ENCODE peak calls at places on chromosomes 4 and X, in seven cellular contexts. One of them, this sample, is unnamed.

GRCh38 chr4:69799337-69799736 is 38.9 kb upstream of the SULT1B1 start:
- ATAC-seq in Right ventricle myocardium superior: no peak
- ATAC-seq in right lobe of liver: no peak
- ATAC-seq in activated CD8-positive, alpha-beta memory T cell treated with anti-CD3 and anti-CD28 coated beads, Interleukin-2, amount 10 ng/mL, durations not matched to agents 7 days and 5 days: no peak
- ATAC-seq in foreskin keratinocyte: no peak
- ATAC-seq in activated T-cell treated with anti-CD3 and anti-CD28 coated beads, Interleukin-2, amount 50 U/mL, for 72 hours: no peak
- ATAC-seq in lung: no peak
- ATAC-seq in this sample: no peak

GRCh38 chr4:166501941-166502382 is 628.9 kb downstream of the TLL1 start:
- ATAC-seq in foreskin keratinocyte: peak
- ATAC-seq in lung: no peak
- ATAC-seq in activated T-cell treated with anti-CD3 and anti-CD28 coated beads, Interleukin-2, amount 50 U/mL, for 72 hours: no peak
- ATAC-seq in activated CD8-positive, alpha-beta memory T cell treated with anti-CD3 and anti-CD28 coated beads, Interleukin-2, amount 10 ng/mL, durations not matched to agents 7 days and 5 days: no peak
- ATAC-seq in right lobe of liver: peak
- ATAC-seq in Right ventricle myocardium superior: no peak
- ATAC-seq in this sample: peak

GRCh38 chr4:2814627-2815026 is 21.7 kb downstream of the SH3BP2 start:
- ATAC-seq in foreskin keratinocyte: no peak
- ATAC-seq in activated T-cell treated with anti-CD3 and anti-CD28 coated beads, Interleukin-2, amount 50 U/mL, for 72 hours: no peak
- ATAC-seq in lung: no peak
- ATAC-seq in activated CD8-positive, alpha-beta memory T cell treated with anti-CD3 and anti-CD28 coated beads, Interleukin-2, amount 10 ng/mL, durations not matched to agents 7 days and 5 days: no peak
- ATAC-seq in Right ventricle myocardium superior: no peak
- ATAC-seq in right lobe of liver: no peak
- ATAC-seq in this sample: no peak

GRCh38 chr4:40173470-40173875 is 23.4 kb upstream of the RHOH start:
- ATAC-seq in activated T-cell treated with anti-CD3 and anti-CD28 coated beads, Interleukin-2, amount 50 U/mL, for 72 hours: peak
- ATAC-seq in activated CD8-positive, alpha-beta memory T cell treated with anti-CD3 and anti-CD28 coated beads, Interleukin-2, amount 10 ng/mL, durations not matched to agents 7 days and 5 days: peak
- ATAC-seq in right lobe of liver: no peak
- ATAC-seq in foreskin keratinocyte: no peak
- ATAC-seq in lung: no peak
- ATAC-seq in Right ventricle myocardium superior: no peak
- ATAC-seq in this sample: peak

GRCh38 chr4:186700746-186701145 is 22.9 kb downstream of the FAT1 start:
- ATAC-seq in right lobe of liver: no peak
- ATAC-seq in activated CD8-positive, alpha-beta memory T cell treated with anti-CD3 and anti-CD28 coated beads, Interleukin-2, amount 10 ng/mL, durations not matched to agents 7 days and 5 days: no peak
- ATAC-seq in Right ventricle myocardium superior: peak
- ATAC-seq in activated T-cell treated with anti-CD3 and anti-CD28 coated beads, Interleukin-2, amount 50 U/mL, for 72 hours: no peak
- ATAC-seq in lung: no peak
- ATAC-seq in foreskin keratinocyte: no peak
- ATAC-seq in this sample: no peak

GRCh38 chr4:184648220-184649025 is 824 bp downstream of the CASP3 start:
- ATAC-seq in foreskin keratinocyte: peak
- ATAC-seq in Right ventricle myocardium superior: peak
- ATAC-seq in right lobe of liver: peak
- ATAC-seq in activated CD8-positive, alpha-beta memory T cell treated with anti-CD3 and anti-CD28 coated beads, Interleukin-2, amount 10 ng/mL, durations not matched to agents 7 days and 5 days: peak
- ATAC-seq in lung: peak
- ATAC-seq in activated T-cell treated with anti-CD3 and anti-CD28 coated beads, Interleukin-2, amount 50 U/mL, for 72 hours: peak
- ATAC-seq in this sample: peak

GRCh38 chrX:66176134-66176533 is 12.1 kb downstream of the HEPH start:
- ATAC-seq in foreskin keratinocyte: no peak
- ATAC-seq in Right ventricle myocardium superior: no peak
- ATAC-seq in right lobe of liver: no peak
- ATAC-seq in activated T-cell treated with anti-CD3 and anti-CD28 coated beads, Interleukin-2, amount 50 U/mL, for 72 hours: no peak
- ATAC-seq in activated CD8-positive, alpha-beta memory T cell treated with anti-CD3 and anti-CD28 coated beads, Interleukin-2, amount 10 ng/mL, durations not matched to agents 7 days and 5 days: no peak
- ATAC-seq in lung: no peak
- ATAC-seq in this sample: no peak

GRCh38 chr4:22524895-22525294 is 9.0 kb upstream of the ADGRA3 start:
- ATAC-seq in Right ventricle myocardium superior: no peak
- ATAC-seq in activated CD8-positive, alpha-beta memory T cell treated with anti-CD3 and anti-CD28 coated beads, Interleukin-2, amount 10 ng/mL, durations not matched to agents 7 days and 5 days: no peak
- ATAC-seq in activated T-cell treated with anti-CD3 and anti-CD28 coated beads, Interleukin-2, amount 50 U/mL, for 72 hours: no peak
- ATAC-seq in foreskin keratinocyte: no peak
- ATAC-seq in lung: no peak
- ATAC-seq in right lobe of liver: no peak
- ATAC-seq in this sample: no peak

GRCh38 chr4:37385424-37385823 is 140.9 kb downstream of the NWD2 start:
- ATAC-seq in lung: no peak
- ATAC-seq in foreskin keratinocyte: no peak
- ATAC-seq in Right ventricle myocardium superior: no peak
- ATAC-seq in activated CD8-positive, alpha-beta memory T cell treated with anti-CD3 and anti-CD28 coated beads, Interleukin-2, amount 10 ng/mL, durations not matched to agents 7 days and 5 days: no peak
- ATAC-seq in activated T-cell treated with anti-CD3 and anti-CD28 coated beads, Interleukin-2, amount 50 U/mL, for 72 hours: no peak
- ATAC-seq in right lobe of liver: no peak
- ATAC-seq in this sample: no peak

GRCh38 chr4:165709526-165709925 is 163.5 kb upstream of the TLL1 start:
- ATAC-seq in foreskin keratinocyte: no peak
- ATAC-seq in activated T-cell treated with anti-CD3 and anti-CD28 coated beads, Interleukin-2, amount 50 U/mL, for 72 hours: no peak
- ATAC-seq in right lobe of liver: peak
- ATAC-seq in activated CD8-positive, alpha-beta memory T cell treated with anti-CD3 and anti-CD28 coated beads, Interleukin-2, amount 10 ng/mL, durations not matched to agents 7 days and 5 days: no peak
- ATAC-seq in Right ventricle myocardium superior: peak
- ATAC-seq in lung: peak
- ATAC-seq in this sample: no peak

GRCh38 chr4:151882072-151882803 is 121.4 kb upstream of the GATB start:
- ATAC-seq in activated CD8-positive, alpha-beta memory T cell treated with anti-CD3 and anti-CD28 coated beads, Interleukin-2, amount 10 ng/mL, durations not matched to agents 7 days and 5 days: peak
- ATAC-seq in activated T-cell treated with anti-CD3 and anti-CD28 coated beads, Interleukin-2, amount 50 U/mL, for 72 hours: peak
- ATAC-seq in foreskin keratinocyte: no peak
- ATAC-seq in right lobe of liver: no peak
- ATAC-seq in lung: no peak
- ATAC-seq in Right ventricle myocardium superior: no peak
- ATAC-seq in this sample: no peak

GRCh38 chr4:70452946-70453345 is 19.1 kb upstream of the MUC7 start:
- ATAC-seq in right lobe of liver: no peak
- ATAC-seq in activated T-cell treated with anti-CD3 and anti-CD28 coated beads, Interleukin-2, amount 50 U/mL, for 72 hours: no peak
- ATAC-seq in foreskin keratinocyte: no peak
- ATAC-seq in lung: no peak
- ATAC-seq in activated CD8-positive, alpha-beta memory T cell treated with anti-CD3 and anti-CD28 coated beads, Interleukin-2, amount 10 ng/mL, durations not matched to agents 7 days and 5 days: no peak
- ATAC-seq in Right ventricle myocardium superior: no peak
- ATAC-seq in this sample: no peak

GRCh38 chr4:23978031-23978430 is 88.2 kb upstream of the PPARGC1A start:
- ATAC-seq in activated T-cell treated with anti-CD3 and anti-CD28 coated beads, Interleukin-2, amount 50 U/mL, for 72 hours: no peak
- ATAC-seq in right lobe of liver: no peak
- ATAC-seq in lung: no peak
- ATAC-seq in foreskin keratinocyte: no peak
- ATAC-seq in Right ventricle myocardium superior: no peak
- ATAC-seq in activated CD8-positive, alpha-beta memory T cell treated with anti-CD3 and anti-CD28 coated beads, Interleukin-2, amount 10 ng/mL, durations not matched to agents 7 days and 5 days: no peak
- ATAC-seq in this sample: no peak

GRCh38 chr4:1239141-1239948 is 9.6 kb downstream of the CTBP1 start:
- ATAC-seq in lung: no peak
- ATAC-seq in Right ventricle myocardium superior: no peak
- ATAC-seq in right lobe of liver: no peak
- ATAC-seq in activated T-cell treated with anti-CD3 and anti-CD28 coated beads, Interleukin-2, amount 50 U/mL, for 72 hours: no peak
- ATAC-seq in activated CD8-positive, alpha-beta memory T cell treated with anti-CD3 and anti-CD28 coated beads, Interleukin-2, amount 10 ng/mL, durations not matched to agents 7 days and 5 days: no peak
- ATAC-seq in foreskin keratinocyte: no peak
- ATAC-seq in this sample: peak

GRCh38 chrX:110015027-110015426 is 12.1 kb downstream of the TMEM164 start:
- ATAC-seq in activated T-cell treated with anti-CD3 and anti-CD28 coated beads, Interleukin-2, amount 50 U/mL, for 72 hours: no peak
- ATAC-seq in foreskin keratinocyte: no peak
- ATAC-seq in activated CD8-positive, alpha-beta memory T cell treated with anti-CD3 and anti-CD28 coated beads, Interleukin-2, amount 10 ng/mL, durations not matched to agents 7 days and 5 days: no peak
- ATAC-seq in right lobe of liver: no peak
- ATAC-seq in Right ventricle myocardium superior: peak
- ATAC-seq in lung: no peak
- ATAC-seq in this sample: no peak

GRCh38 chr4:183175631-183176232 is 76.7 kb downstream of the WWC2 start:
- ATAC-seq in lung: no peak
- ATAC-seq in activated CD8-positive, alpha-beta memory T cell treated with anti-CD3 and anti-CD28 coated beads, Interleukin-2, amount 10 ng/mL, durations not matched to agents 7 days and 5 days: no peak
- ATAC-seq in activated T-cell treated with anti-CD3 and anti-CD28 coated beads, Interleukin-2, amount 50 U/mL, for 72 hours: no peak
- ATAC-seq in Right ventricle myocardium superior: peak
- ATAC-seq in right lobe of liver: no peak
- ATAC-seq in foreskin keratinocyte: no peak
- ATAC-seq in this sample: no peak

GRCh38 chrX:131816551-131817136 is 206.5 kb upstream of the STK26 start:
- ATAC-seq in Right ventricle myocardium superior: peak
- ATAC-seq in right lobe of liver: peak
- ATAC-seq in activated T-cell treated with anti-CD3 and anti-CD28 coated beads, Interleukin-2, amount 50 U/mL, for 72 hours: peak
- ATAC-seq in activated CD8-positive, alpha-beta memory T cell treated with anti-CD3 and anti-CD28 coated beads, Interleukin-2, amount 10 ng/mL, durations not matched to agents 7 days and 5 days: peak
- ATAC-seq in lung: peak
- ATAC-seq in foreskin keratinocyte: no peak
- ATAC-seq in this sample: peak

GRCh38 chr4:38495481-38495880 is 168.5 kb upstream of the KLF3 start:
- ATAC-seq in right lobe of liver: no peak
- ATAC-seq in Right ventricle myocardium superior: no peak
- ATAC-seq in activated CD8-positive, alpha-beta memory T cell treated with anti-CD3 and anti-CD28 coated beads, Interleukin-2, amount 10 ng/mL, durations not matched to agents 7 days and 5 days: no peak
- ATAC-seq in lung: no peak
- ATAC-seq in foreskin keratinocyte: no peak
- ATAC-seq in activated T-cell treated with anti-CD3 and anti-CD28 coated beads, Interleukin-2, amount 50 U/mL, for 72 hours: no peak
- ATAC-seq in this sample: no peak

GRCh38 chr4:25290490-25291067 is 22.0 kb upstream of the ZCCHC4 start:
- ATAC-seq in foreskin keratinocyte: no peak
- ATAC-seq in right lobe of liver: no peak
- ATAC-seq in activated T-cell treated with anti-CD3 and anti-CD28 coated beads, Interleukin-2, amount 50 U/mL, for 72 hours: no peak
- ATAC-seq in lung: no peak
- ATAC-seq in activated CD8-positive, alpha-beta memory T cell treated with anti-CD3 and anti-CD28 coated beads, Interleukin-2, amount 10 ng/mL, durations not matched to agents 7 days and 5 days: no peak
- ATAC-seq in Right ventricle myocardium superior: no peak
- ATAC-seq in this sample: no peak

This sample was measured in esophagus mucosa.